ENCODE peak calls at places on chromosomes 12 and 14, in seven cellular contexts. I is SK-MEL-5; G is DMS153; X is dorsolateral prefrontal cortex; H is WTC11; O is stimulated activated CD8-positive, alpha-beta memory T cell treated with anti-CD3 and anti-CD28 coated beads, Interleukin-4, amount 100 ng/mL, for 4 hours; R is NCI-H1694. D is an unnamed sample.
A peak's percentile ranks its signal among the peaks of the same experiment; 100 is the strongest.

GRCh38 chr12:19208456-19208855 is 78.9 kb downstream of the PLEKHA5 start:
- DNase-seq in R (no peak), H (no peak), O (no peak), I (no peak), X (no peak), G (no peak), D (no peak)

GRCh38 chr14:95619785-95620417 is 66.3 kb upstream of the TCL1B start:
- DNase-seq in R (no peak), G (peak; percentile 25), O (no peak), I (no peak), X (no peak), H (no peak), D (no peak)

GRCh38 chr12:9707356-9707755 is 25.5 kb downstream of the CLECL1 start:
- DNase-seq in O (no peak), R (no peak), X (no peak), G (no peak), I (no peak), H (no peak), D (no peak)

GRCh38 chr12:119593578-119594398 is at the start of gene TMEM233:
- DNase-seq in O (no peak), X (peak; percentile 52), H (peak; percentile 53), R (no peak), G (no peak), I (no peak), D (peak; percentile 85)

GRCh38 chr12:75923964-75924666 is 107.5 kb downstream of the PHLDA1 start:
- DNase-seq in G (no peak), H (no peak), O (no peak), X (no peak), R (no peak), I (peak; percentile 41), D (no peak)

GRCh38 chr14:93800038-93800937 is 12.0 kb upstream of the PRIMA1 start:
- DNase-seq in X (no peak), H (no peak), O (no peak), I (no peak), R (no peak), G (no peak), D (no peak)

GRCh38 chr12:89353823-89354629 is 1.7 kb upstream of the DUSP6 start:
- DNase-seq in O (no peak), I (peak; percentile 62), R (no peak), G (peak; percentile 64), H (peak; percentile 93), X (peak; percentile 67), D (peak; percentile 89)

GRCh38 chr12:2958432-2959193 is 584 bp upstream of the TEAD4 start:
- DNase-seq in G (no peak), R (peak; percentile 70), O (no peak), H (no peak), X (no peak), I (peak; percentile 75), D (no peak)

GRCh38 chr12:51520576-51521325 is 70.3 kb upstream of the SCN8A start:
- DNase-seq in H (peak; percentile 62), G (no peak), X (peak; percentile 76), R (no peak), I (no peak), O (no peak), D (no peak)

GRCh38 chr12:115872919-115873357 is 404.6 kb downstream of the MED13L start:
- DNase-seq in X (no peak), I (no peak), R (no peak), H (peak; percentile 42), O (no peak), G (peak; percentile 98), D (no peak)

GRCh38 chr14:101553393-101553792 is 7.9 kb upstream of the DIO3 start:
- DNase-seq in R (no peak), I (no peak), X (no peak), H (no peak), G (no peak), O (no peak), D (no peak)

GRCh38 chr12:41769810-41770209 is 374.9 kb downstream of the GXYLT1 start:
- DNase-seq in G (no peak), X (no peak), O (no peak), I (no peak), H (no peak), R (no peak), D (no peak)

GRCh38 chr14:96363751-96364336 is 518 bp downstream of the GSKIP start:
- DNase-seq in H (peak; percentile 45), O (no peak), G (no peak), R (no peak), X (no peak), I (peak; percentile 41), D (no peak)

GRCh38 chr14:61476105-61476736 is 154.8 kb downstream of the PRKCH start:
- DNase-seq in H (no peak), O (no peak), I (no peak), R (no peak), X (no peak), G (no peak), D (no peak)

GRCh38 chr14:101039031-101039754 is 135.7 kb upstream of the RTL1 start:
- DNase-seq in I (no peak), R (no peak), G (no peak), H (no peak), O (no peak), X (no peak), D (no peak)

GRCh38 chr14:68393178-68393763 is 399.6 kb downstream of the ZFP36L1 start:
- DNase-seq in R (no peak), X (no peak), H (no peak), O (no peak), G (no peak), I (no peak), D (no peak)

GRCh38 chr12:122873540-122873939 is 22.4 kb downstream of the VPS37B start:
- DNase-seq in H (no peak), O (no peak), R (no peak), X (peak; percentile 36), G (no peak), I (no peak), D (no peak)

GRCh38 chr12:110107369-110108281 is 16.5 kb upstream of the IFT81 start:
- DNase-seq in H (no peak), G (no peak), R (no peak), O (no peak), X (no peak), I (no peak), D (no peak)

GRCh38 chr14:84792722-84793410 is 737.1 kb upstream of the FLRT2 start:
- DNase-seq in H (no peak), G (no peak), O (no peak), I (no peak), X (no peak), R (no peak), D (no peak)

GRCh38 chr12:104910196-104910840 is 47.8 kb downstream of the SLC41A2 start:
- DNase-seq in O (no peak), R (no peak), X (no peak), I (no peak), G (no peak), H (no peak), D (no peak)

D was measured in ecto neural progenitor cell.